ENCODE peak calls at places on chromosomes 1 and 21, in nine cellular contexts. U, B, F, E, T, X, Q, M and V are unnamed samples.

GRCh38 chr1:33004628-33005027 is 32.1 kb downstream of the AK2 start:
- DNase-seq in M (no peak), B (no peak), F (no peak), Q (no peak), X (no peak), U (peak), E (no peak), T (no peak), V (no peak)

GRCh38 chr1:181812211-181812610 is 249.3 kb downstream of the ZNF648 start:
- DNase-seq in Q (no peak), M (no peak), X (no peak), E (no peak), T (no peak), F (no peak), B (no peak), U (no peak), V (no peak)

GRCh38 chr1:67580671-67581403 is 104.2 kb upstream of the GADD45A start:
- DNase-seq in B (no peak), E (no peak), U (no peak), F (no peak), X (no peak), T (no peak), M (no peak), Q (no peak), V (no peak)

GRCh38 chr21:32702702-32703101 is 25.1 kb downstream of the SYNJ1 start:
- DNase-seq in M (peak), U (peak), Q (no peak), F (no peak), X (no peak), T (no peak), E (no peak), B (no peak), V (no peak)

GRCh38 chr1:83746234-83746633 is 252.7 kb downstream of the TTLL7 start:
- DNase-seq in F (no peak), B (no peak), M (no peak), E (no peak), Q (no peak), X (no peak), T (no peak), U (no peak), V (no peak)

GRCh38 chr1:162094271-162094670 is 24.8 kb downstream of the NOS1AP start:
- DNase-seq in X (no peak), M (no peak), T (no peak), F (no peak), B (no peak), E (no peak), Q (no peak), U (peak), V (no peak)

GRCh38 chr21:36584980-36585940 is 105.3 kb upstream of the CLDN14 start:
- DNase-seq in M (peak), T (no peak), X (no peak), Q (no peak), F (no peak), B (no peak), E (no peak), U (no peak), V (no peak)

GRCh38 chr1:41158147-41158875 is 83.8 kb downstream of the SCMH1 start:
- DNase-seq in B (no peak), E (no peak), T (peak), F (no peak), X (no peak), U (no peak), Q (no peak), M (no peak), V (no peak)

GRCh38 chr1:165827199-165828102 is at the start of gene UCK2:
- DNase-seq in M (peak), T (peak), B (peak), E (peak), U (peak), F (peak), X (peak), Q (peak), V (peak)

GRCh38 chr1:5901150-5901549 is 91.1 kb downstream of the NPHP4 start:
- DNase-seq in F (no peak), B (no peak), T (no peak), X (peak), Q (no peak), E (no peak), M (peak), U (no peak), V (no peak)

GRCh38 chr1:203276408-203276807 is 28.9 kb upstream of the BTG2 start:
- DNase-seq in F (no peak), M (no peak), X (no peak), B (no peak), T (no peak), E (no peak), Q (no peak), U (no peak), V (no peak)

GRCh38 chr1:203278885-203279406 is 26.4 kb upstream of the BTG2 start:
- DNase-seq in E (no peak), B (no peak), X (no peak), M (no peak), U (no peak), F (no peak), Q (no peak), T (no peak), V (no peak)

GRCh38 chr1:203276916-203277535 is 28.3 kb upstream of the BTG2 start:
- DNase-seq in Q (peak), U (no peak), F (no peak), T (no peak), X (peak), M (no peak), E (peak), B (peak), V (no peak)

GRCh38 chr1:203280061-203280460 is 25.3 kb upstream of the BTG2 start:
- DNase-seq in M (no peak), U (no peak), E (no peak), X (peak), F (no peak), T (no peak), B (no peak), Q (no peak), V (no peak)

DNA sequence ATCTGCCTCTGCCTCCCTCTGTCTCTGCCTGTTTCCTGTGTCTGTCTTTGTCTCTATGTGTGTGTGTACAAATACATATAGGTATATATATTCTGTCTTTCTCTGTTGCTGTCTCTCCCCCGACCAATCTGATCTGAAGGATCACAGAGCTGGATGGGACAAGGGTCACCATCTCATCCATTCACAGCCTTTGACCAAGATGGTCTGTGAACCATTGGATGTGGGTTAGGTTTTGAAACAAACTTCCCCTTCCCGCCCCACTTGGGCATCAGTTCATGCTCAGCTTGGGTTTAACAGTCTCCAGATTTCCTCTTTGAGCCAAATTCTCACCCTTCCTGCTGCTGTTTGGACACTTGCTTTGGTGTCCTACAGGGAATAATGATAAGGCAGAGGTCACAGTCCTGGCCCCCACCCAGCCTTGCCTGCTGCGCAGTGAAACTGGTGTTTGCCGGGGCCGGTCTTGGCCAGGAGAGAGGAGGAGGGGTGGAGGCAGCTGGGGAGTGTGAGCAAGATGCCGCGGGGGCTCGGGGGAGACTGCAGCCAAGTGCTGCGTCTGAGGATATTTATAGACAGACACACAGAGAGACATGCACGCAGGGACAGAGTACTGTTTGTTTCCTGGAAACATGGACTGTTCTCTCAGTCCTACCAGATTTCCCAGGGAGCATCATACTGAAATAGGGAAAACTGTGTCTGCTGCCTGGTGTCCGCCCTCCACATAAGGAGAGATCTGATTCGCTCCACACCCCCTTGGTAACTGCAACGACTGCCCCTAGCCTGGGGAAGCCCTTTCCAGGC is 27.0 kb upstream of the BTG2 start:
- DNase-seq in E (peak), T (no peak), Q (peak), F (no peak), B (peak), U (peak), X (peak), M (peak), V (no peak)
- TF ChIP-seq POLR2A in E (peak), T (no peak), Q (peak), F (no peak), B (peak), U (peak), X (peak), M (no peak), V (no peak)

GRCh38 chr1:228088586-228089498 is 6.3 kb downstream of the ARF1 start:
- DNase-seq in E (no peak), X (peak), F (no peak), U (no peak), M (peak), T (peak), B (peak), Q (peak), V (no peak)
- TF ChIP-seq POLR2A in E (no peak), X (no peak), F (no peak), U (no peak), M (no peak), T (no peak), B (no peak), Q (no peak), V (no peak)

DNA sequence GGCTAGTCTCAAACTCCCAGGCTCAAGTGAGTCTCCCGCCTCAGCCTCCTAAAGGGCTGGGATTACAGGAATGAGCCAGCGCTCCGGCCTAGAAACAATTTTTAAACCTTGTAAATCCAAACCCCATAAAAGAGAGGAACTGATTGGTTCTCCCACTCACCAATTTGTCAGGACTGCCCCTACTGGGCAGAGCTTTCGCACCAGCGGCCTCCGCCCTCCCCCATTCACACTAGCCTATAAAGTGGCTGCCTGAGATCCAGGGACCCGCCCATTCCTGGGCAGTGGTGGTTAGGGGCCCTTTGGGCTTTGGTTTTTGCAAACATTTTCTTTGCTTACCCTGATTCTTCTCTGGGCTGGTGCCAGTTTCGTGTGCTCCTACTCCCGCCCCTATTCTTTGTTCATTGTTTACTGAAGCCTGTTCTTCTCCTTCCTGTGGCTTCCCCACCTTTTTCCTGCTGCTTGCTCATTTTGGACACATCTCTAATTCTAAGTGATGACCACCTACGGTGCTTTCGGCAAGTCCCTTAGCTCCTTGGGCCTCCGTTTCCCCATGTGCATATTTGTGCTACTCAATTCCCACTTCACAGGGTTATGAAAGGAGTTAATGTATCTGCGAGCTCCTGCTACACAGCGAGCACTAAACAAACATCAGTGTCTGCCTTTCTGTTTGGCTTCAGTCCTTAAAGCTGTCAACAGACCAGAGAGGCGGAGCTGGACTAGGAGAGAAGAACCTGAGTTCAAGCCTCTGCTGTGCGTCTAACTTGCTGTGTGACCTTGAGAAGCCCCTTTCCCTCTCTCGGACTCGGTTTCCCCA is 39.8 kb upstream of the CLIC4 start:
- DNase-seq in T (no peak), F (peak), M (peak), X (peak), B (peak), Q (peak), E (peak), U (peak), V (peak)
- TF ChIP-seq POLR2A in T (no peak), F (no peak), M (no peak), X (no peak), B (no peak), Q (no peak), E (peak), U (no peak), V (no peak)

GRCh38 chr1:43653339-43653738 is 3.4 kb downstream of the KDM4A start:
- DNase-seq in F (peak), Q (no peak), B (no peak), U (peak), E (no peak), X (no peak), T (peak), M (peak), V (no peak)

GRCh38 chr1:43651922-43652321 is 2.0 kb downstream of the KDM4A start:
- DNase-seq in U (no peak), X (no peak), E (no peak), B (no peak), Q (no peak), M (no peak), T (peak), F (no peak), V (no peak)

GRCh38 chr1:43648448-43648847 is 1.5 kb upstream of the KDM4A start:
- DNase-seq in T (no peak), M (peak), B (no peak), Q (no peak), X (no peak), U (no peak), F (no peak), E (no peak), V (no peak)

GRCh38 chr1:43651188-43651587 is 1.2 kb downstream of the KDM4A start:
- DNase-seq in T (no peak), F (no peak), Q (no peak), U (no peak), B (no peak), E (no peak), M (no peak), X (no peak), V (no peak)

DNA sequence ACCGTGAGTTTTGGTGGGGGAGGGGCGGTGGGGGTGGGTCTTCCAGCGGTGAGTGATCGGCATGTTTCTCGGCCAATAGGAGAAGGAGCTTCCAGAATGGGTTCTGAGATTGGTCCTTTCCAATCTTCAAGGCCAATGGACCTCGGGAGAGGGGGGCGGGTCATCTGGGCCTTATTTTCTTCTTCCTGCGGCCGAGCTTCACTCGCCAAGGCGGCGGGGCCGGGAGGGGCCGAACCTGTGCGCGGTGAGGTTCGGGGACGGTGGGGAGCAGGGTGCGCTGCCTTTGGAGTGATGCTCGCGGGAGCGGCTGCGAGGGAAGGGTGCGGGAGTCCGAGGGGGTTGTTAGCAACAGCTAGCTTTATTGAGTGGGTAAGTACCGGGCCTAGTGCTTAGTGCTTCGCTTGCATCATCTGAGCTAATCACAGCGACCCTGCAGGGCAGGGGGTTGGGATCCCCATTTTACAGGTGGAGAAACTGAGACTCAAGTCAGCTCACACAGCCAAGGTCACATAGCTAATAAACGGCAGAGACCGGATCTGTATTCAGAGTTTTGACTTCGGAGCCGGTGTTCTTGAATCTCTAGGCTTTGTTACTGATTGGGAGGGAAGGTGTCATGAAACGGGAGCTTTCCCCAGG is 475 bp downstream of the KDM4A start:
- DNase-seq in U (peak), T (peak), M (peak), F (peak), B (peak), Q (peak), E (peak), X (peak), V (peak)
- TF ChIP-seq POLR2A in U (peak), T (peak), M (peak), F (peak), B (peak), Q (peak), E (peak), X (peak), V (peak)

GRCh38 chr1:154870117-154870571 is at the start of gene KCNN3:
- DNase-seq in M (peak), E (peak), Q (peak), X (peak), U (peak), T (peak), F (peak), B (peak), V (peak)
- TF ChIP-seq POLR2A in M (no peak), E (peak), Q (peak), X (no peak), U (no peak), T (no peak), F (no peak), B (no peak), V (no peak)

GRCh38 chr21:46324390-46325072 is 575 bp downstream of the PCNT start:
- DNase-seq in E (peak), M (peak), T (peak), B (peak), Q (peak), F (peak), U (peak), X (peak), V (peak)

GRCh38 chr21:46322351-46323226 is 1.1 kb downstream of the C21orf58 start:
- DNase-seq in U (peak), F (no peak), X (no peak), T (peak), B (no peak), E (no peak), Q (no peak), M (peak), V (no peak)

GRCh38 chr21:46323227-46323709 is 402 bp downstream of the C21orf58 start:
- DNase-seq in E (no peak), B (no peak), F (no peak), Q (peak), X (no peak), M (peak), T (no peak), U (no peak), V (no peak)

GRCh38 chr21:46325073-46325912 is 1.3 kb downstream of the PCNT start:
- DNase-seq in M (peak), E (peak), B (peak), U (peak), T (peak), X (no peak), F (peak), Q (peak), V (peak)

GRCh38 chr21:46323710-46324389 is at the start of the genes C21orf58 and PCNT:
- DNase-seq in U (peak), T (peak), Q (peak), B (peak), X (peak), F (peak), E (peak), M (peak), V (peak)
- TF ChIP-seq POLR2A in U (peak), T (peak), Q (no peak), B (no peak), X (no peak), F (peak), E (peak), M (peak), V (peak)